ENCODE peak calls at places on chromosomes 12 and 14, in eight cellular contexts. L is lower leg skin, E is AG10803, B is breast epithelium, M is foreskin fibroblast, P is cardiac fibroblast, S is dorsolateral prefrontal cortex, V is nephron progenitor cell. J is an unnamed sample.

GRCh38 chr12:34599530-34600513 is 577.5 kb downstream of the ALG10 start:
- DNase-seq in S (no peak), E (no peak), B (peak; percentile 38), P (no peak), V (no peak), M (no peak), L (peak; percentile 54), J (no peak)

GRCh38 chr14:105393151-105393550 is 5.2 kb upstream of the TEX22 start:
- DNase-seq in M (no peak), S (no peak), V (no peak), L (no peak), E (no peak), P (no peak), B (no peak), J (no peak)

GRCh38 chr12:118035194-118036041 is 18.9 kb downstream of the RFC5 start:
- DNase-seq in M (no peak), B (no peak), P (peak; percentile 18), S (no peak), E (peak; percentile 38), L (no peak), V (no peak), J (no peak)

GRCh38 chr12:111978545-111978944 is 34.4 kb downstream of the TMEM116 start:
- DNase-seq in S (no peak), M (no peak), V (no peak), L (no peak), E (no peak), P (no peak), B (no peak), J (no peak)

GRCh38 chr14:103828315-103828967 is 18.9 kb downstream of the PPP1R13B start:
- DNase-seq in M (no peak), E (peak; percentile 29), P (peak; percentile 66), L (no peak), B (no peak), V (no peak), S (no peak), J (no peak)

GRCh38 chr12:92585106-92585775 is 117.5 kb upstream of the PLEKHG7 start:
- DNase-seq in B (no peak), S (no peak), L (no peak), M (no peak), E (no peak), V (no peak), P (no peak), J (no peak)

GRCh38 chr14:102754370-102755262 is 22.6 kb upstream of the TRAF3 start:
- DNase-seq in V (no peak), P (no peak), E (no peak), L (no peak), M (no peak), B (no peak), S (no peak), J (no peak)

GRCh38 chr12:113504917-113505316 is 33.2 kb upstream of the LHX5 start:
- DNase-seq in V (no peak), L (no peak), E (no peak), M (no peak), P (no peak), S (no peak), B (no peak), J (no peak)

GRCh38 chr14:20799444-20799843 is 3.2 kb downstream of the RNASE1 start:
- DNase-seq in P (peak; percentile 19), M (no peak), L (no peak), E (no peak), S (no peak), V (no peak), B (no peak), J (no peak)

GRCh38 chr12:64633940-64634337 is 23.6 kb downstream of the RASSF3 start:
- DNase-seq in M (peak; percentile 74), B (peak; percentile 59), L (no peak), P (peak; percentile 70), S (no peak), V (no peak), E (peak; percentile 69), J (no peak)

GRCh38 chr14:33776871-33777270 is 174.0 kb downstream of the EGLN3 start:
- DNase-seq in M (no peak), V (no peak), L (no peak), S (no peak), P (no peak), B (no peak), E (no peak), J (no peak)

GRCh38 chr14:63642229-63642611 is 549 bp upstream of the WDR89 start:
- DNase-seq in B (peak; percentile 72), M (peak; percentile 90), E (peak; percentile 94), S (peak; percentile 86), P (peak; percentile 97), L (peak; percentile 95), V (peak; percentile 64), J (peak; percentile 68)

GRCh38 chr12:88057994-88058718 is 29.0 kb upstream of the C12orf50 start:
- DNase-seq in S (peak; percentile 60), V (no peak), L (no peak), M (peak; percentile 25), B (no peak), P (peak; percentile 88), E (peak; percentile 45), J (no peak)

GRCh38 chr12:66035289-66035961 is 95.1 kb downstream of the LLPH start:
- DNase-seq in M (peak; percentile 48), S (no peak), B (no peak), V (no peak), P (peak; percentile 66), L (no peak), E (peak; percentile 60), J (no peak)

GRCh38 chr12:93195511-93195910 is 182.2 kb upstream of the NUDT4 start:
- DNase-seq in S (no peak), L (no peak), E (no peak), P (no peak), M (no peak), V (no peak), B (no peak), J (no peak)

GRCh38 chr12:118188690-118189371 is 52.9 kb downstream of the PEBP1 start:
- DNase-seq in B (no peak), P (peak; percentile 79), V (no peak), L (no peak), E (peak; percentile 62), S (peak; percentile 69), M (peak; percentile 50), J (no peak)

GRCh38 chr14:104917992-104918391 is 6.7 kb upstream of the PLD4 start:
- DNase-seq in P (no peak), B (no peak), V (no peak), E (peak; percentile 16), S (no peak), L (peak; percentile 68), M (no peak), J (no peak)

GRCh38 chr14:70173569-70173968 is 15.2 kb downstream of the SLC8A3 start:
- DNase-seq in E (no peak), P (no peak), M (no peak), S (no peak), V (no peak), B (no peak), L (no peak), J (no peak)
- TF ChIP-seq CTCF in E (no peak), P (no peak), M (no peak), S (no peak), V (no peak), B (no peak), L (no peak), J (no peak)

GRCh38 chr12:7188557-7189397 is 709 bp upstream of the PEX5 start:
- DNase-seq in M (peak; percentile 68), P (peak; percentile 71), S (peak; percentile 84), V (peak; percentile 81), E (peak; percentile 65), L (peak; percentile 91), B (peak; percentile 72), J (peak; percentile 62)
- TF ChIP-seq CTCF in M (peak; percentile 76), P (peak; percentile 84), S (peak; percentile 70), V (peak; percentile 57), E (peak; percentile 69), L (no peak), B (no peak), J (peak; percentile 67)

DNA sequence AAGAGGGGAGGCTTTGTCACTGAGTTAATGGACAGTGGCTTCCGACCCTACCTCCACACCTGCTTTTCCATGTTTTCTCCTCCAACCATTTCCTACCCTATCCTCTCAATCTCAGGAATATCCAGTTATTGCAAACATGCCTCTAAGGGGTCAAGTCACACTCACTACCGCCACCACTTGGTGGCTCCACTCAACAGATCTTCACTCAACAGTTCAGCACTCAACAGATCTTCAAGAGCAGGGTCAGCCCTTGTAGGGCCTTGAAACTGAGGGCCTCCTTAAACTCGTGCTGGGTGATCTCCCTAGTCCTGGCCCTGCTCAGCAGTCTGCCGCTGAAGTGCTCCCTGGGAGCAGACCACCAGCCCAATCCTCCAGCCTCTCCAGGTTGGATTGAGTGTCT is 14.2 kb downstream of the ZNF641 start:
- DNase-seq in L (no peak), S (no peak), P (no peak), E (no peak), M (no peak), V (no peak), B (no peak), J (no peak)
- TF ChIP-seq CTCF in L (no peak), S (peak; percentile 12), P (no peak), E (peak; percentile 5), M (no peak), V (no peak), B (no peak), J (no peak)

DNA sequence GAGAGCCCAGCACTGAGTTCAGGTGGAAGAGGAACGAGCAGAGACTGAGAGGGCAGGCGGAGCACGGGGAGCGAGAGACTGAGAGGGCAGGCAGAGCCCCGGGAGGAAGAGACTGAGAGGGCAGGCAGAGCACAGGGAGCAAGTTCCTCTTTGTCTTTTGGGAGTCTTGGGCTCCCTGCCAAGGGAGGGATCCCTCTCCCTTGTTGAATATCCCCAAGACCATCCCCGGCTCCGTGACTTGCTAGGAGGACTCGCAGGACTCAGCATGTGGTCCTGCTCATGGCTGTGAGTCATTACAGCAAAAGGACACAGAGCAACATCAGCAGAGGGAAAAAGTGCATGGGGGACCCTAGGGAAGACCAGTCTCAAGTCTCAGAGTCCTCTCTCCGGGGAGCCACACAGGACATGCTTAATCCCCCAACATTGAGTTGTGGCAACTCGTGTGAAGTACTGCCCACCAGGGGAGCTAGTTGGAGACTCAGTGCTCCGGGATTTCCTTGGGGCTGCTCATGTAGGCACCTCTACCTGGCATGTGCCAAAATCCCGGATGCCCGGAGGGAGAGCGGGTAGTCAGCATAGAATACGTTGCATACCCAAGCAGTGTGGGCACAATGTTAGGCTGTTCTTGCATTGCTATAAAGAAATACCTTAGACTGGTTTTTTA is 81.0 kb downstream of the CCDC92 start:
- DNase-seq in B (no peak), V (no peak), L (no peak), M (no peak), S (no peak), P (no peak), E (no peak), J (no peak)
- TF ChIP-seq CTCF in B (no peak), V (no peak), L (no peak), M (no peak), S (no peak), P (no peak), E (peak; percentile 3), J (no peak)

DNA sequence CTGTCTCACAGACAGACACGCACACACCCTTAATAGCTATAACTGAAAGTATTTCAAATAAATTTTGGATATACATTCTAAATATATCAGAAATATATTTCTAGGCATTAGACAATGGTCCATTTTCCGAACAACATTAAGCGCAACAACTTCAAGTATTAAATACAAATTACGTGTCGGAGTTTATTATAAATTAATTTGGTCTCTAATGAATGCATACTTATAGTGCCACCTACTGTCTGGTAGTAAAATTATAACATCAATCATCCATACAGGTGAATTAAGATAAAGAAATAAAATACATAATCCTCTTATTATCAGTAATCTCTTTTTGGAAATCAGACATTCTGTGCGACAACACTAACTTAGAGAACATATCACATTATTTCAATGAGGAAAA is 27.2 kb upstream of the CMAS start:
- DNase-seq in P (peak; percentile 10), L (no peak), M (no peak), B (no peak), E (peak; percentile 2), V (no peak), S (no peak), J (no peak)
- TF ChIP-seq CTCF in P (peak; percentile 35), L (no peak), M (no peak), B (no peak), E (peak; percentile 38), V (no peak), S (peak; percentile 47), J (no peak)

J was measured in natural killer cell.